ENCODE peak calls at places on chromosomes 5 and 9, in eight cellular contexts. Y is GM23338, U is GM12864, Q is pancreas, G is neural progenitor cell, F is tibial artery, C is left ventricle myocardium inferior, E is brain microvascular endothelial cell. M is an unnamed sample.

GRCh38 chr5:165130656-165131055 is 1625.2 kb downstream of the MAT2B start:
- DNase-seq in Y (no peak), U (no peak), Q (no peak), G (no peak), F (no peak), C (no peak), E (no peak), M (peak)

GRCh38 chr9:87640385-87640795 is 85.5 kb upstream of the CTSL start:
- DNase-seq in Y (no peak), U (no peak), Q (peak), G (no peak), F (no peak), C (no peak), E (peak), M (peak)

GRCh38 chr5:2044041-2044440 is 161.3 kb upstream of the IRX4 start:
- DNase-seq in Y (no peak), U (no peak), Q (no peak), G (no peak), F (no peak), C (no peak), E (no peak), M (no peak)

GRCh38 chr9:95626885-95627558 is 110.3 kb upstream of the PTCH1 start:
- DNase-seq in Y (no peak), U (no peak), Q (peak), G (no peak), F (peak), C (peak), E (no peak), M (no peak)

GRCh38 chr5:175658299-175659145 is 651 bp downstream of the HRH2 start:
- DNase-seq in Y (peak), U (no peak), Q (no peak), G (peak), F (peak), C (no peak), E (no peak), M (no peak)

GRCh38 chr5:19739691-19740090 is 248.3 kb downstream of the CDH18 start:
- DNase-seq in Y (no peak), U (no peak), Q (no peak), G (peak), F (no peak), C (no peak), E (no peak), M (peak)

GRCh38 chr9:94085062-94085639 is 887 bp downstream of the PTPDC1 start:
- DNase-seq in Y (peak), U (no peak), Q (no peak), G (no peak), F (no peak), C (no peak), E (peak), M (peak)

GRCh38 chr5:32600057-32600622 is 14.8 kb downstream of the SUB1 start:
- DNase-seq in Y (no peak), U (no peak), Q (no peak), G (no peak), F (no peak), C (no peak), E (peak), M (peak)

GRCh38 chr5:4901305-4901751 is 238.8 kb upstream of the ADAMTS16 start:
- DNase-seq in Y (no peak), U (no peak), Q (no peak), G (no peak), F (no peak), C (no peak), E (no peak), M (no peak)

GRCh38 chr5:173721259-173722232 is 105.1 kb upstream of the BOD1 start:
- DNase-seq in Y (no peak), U (no peak), Q (no peak), G (no peak), F (no peak), C (no peak), E (no peak), M (peak)

GRCh38 chr9:92535940-92536850 is at the start of gene ECM2:
- DNase-seq in Y (no peak), U (no peak), Q (no peak), G (no peak), F (no peak), C (no peak), E (peak), M (peak)

GRCh38 chr5:31392061-31392460 is 139.8 kb downstream of the DROSHA start:
- DNase-seq in Y (no peak), U (no peak), Q (no peak), G (no peak), F (no peak), C (no peak), E (no peak), M (no peak)

GRCh38 chr5:10556331-10556807 is 7.5 kb upstream of the ANKRD33B start:
- DNase-seq in Y (no peak), U (no peak), Q (no peak), G (no peak), F (no peak), C (no peak), E (peak), M (no peak)

GRCh38 chr9:105608685-105609598 is 51.0 kb downstream of the FKTN start:
- DNase-seq in Y (peak), U (peak), Q (no peak), G (peak), F (no peak), C (no peak), E (peak), M (peak)
- TF ChIP-seq CTCF in Y (peak), U (peak), Q (no peak), G (peak), F (peak), C (peak), E (peak), M (no peak)

GRCh38 chr5:82833277-82833676 is 243.9 kb downstream of the TMEM167A start:
- DNase-seq in Y (peak), U (no peak), Q (no peak), G (no peak), F (no peak), C (no peak), E (no peak), M (no peak)
- H3K4me3 ChIP-seq in Y (no peak), U (no peak), Q (no peak), G (no peak), F (no peak), C (no peak), E (no peak), M (no peak)

DNA sequence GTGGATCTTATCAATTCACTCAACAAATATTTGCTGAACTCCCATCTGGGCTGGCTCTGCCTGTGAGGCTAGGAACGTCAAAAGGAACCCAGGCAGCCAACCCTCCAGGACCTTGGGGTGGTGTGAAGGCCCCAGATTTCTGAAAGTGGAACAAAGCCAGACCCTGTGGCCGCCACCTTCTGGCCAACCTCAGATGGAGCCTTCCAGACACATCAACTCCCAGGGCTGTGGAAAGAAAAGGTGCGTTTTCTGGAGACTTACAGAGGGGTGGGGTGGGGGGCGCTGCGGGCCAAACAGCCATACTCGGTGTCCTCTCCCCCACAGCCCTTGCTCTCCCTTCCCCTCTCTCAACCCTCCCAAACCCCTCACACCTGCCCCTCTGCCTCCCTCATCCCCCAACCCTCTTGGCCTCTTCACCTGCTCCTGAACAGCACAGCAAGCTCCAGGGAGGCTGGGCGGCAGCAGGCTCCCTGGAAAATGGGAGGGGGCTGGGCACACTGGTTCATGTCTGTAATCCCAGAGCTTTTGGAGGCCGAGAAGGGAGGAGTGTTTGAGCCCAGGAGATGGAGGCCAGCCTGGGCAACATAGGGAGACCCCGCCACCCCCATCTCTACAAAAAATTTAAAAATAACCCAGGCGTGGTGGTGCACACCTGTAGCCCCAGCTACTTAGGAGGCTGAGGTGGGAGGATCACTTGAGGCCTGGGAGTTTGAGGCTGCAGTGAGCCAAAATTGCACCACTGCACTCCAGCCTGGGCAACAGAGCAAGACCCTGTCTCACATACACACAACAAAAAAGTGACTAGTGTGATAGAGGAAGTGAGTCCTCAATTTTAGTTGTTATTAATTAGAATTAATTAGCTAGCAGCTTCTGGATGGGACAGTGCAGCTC is 45.0 kb upstream of the PRRC2B start:
- DNase-seq in Y (peak), U (no peak), Q (no peak), G (no peak), F (no peak), C (no peak), E (no peak), M (no peak)
- TF ChIP-seq CTCF in Y (peak), U (no peak), Q (no peak), G (no peak), F (no peak), C (no peak), E (peak), M (peak)

GRCh38 chr9:35726876-35727438 is 5.0 kb downstream of the TLN1 start:
- DNase-seq in Y (peak), U (no peak), Q (no peak), G (no peak), F (peak), C (no peak), E (peak), M (no peak)

GRCh38 chr9:35729700-35730485 is 2.1 kb downstream of the TLN1 start:
- DNase-seq in Y (peak), U (no peak), Q (no peak), G (peak), F (peak), C (peak), E (peak), M (peak)

GRCh38 chr9:35729101-35729500 is 2.9 kb downstream of the TLN1 start:
- DNase-seq in Y (no peak), U (no peak), Q (no peak), G (no peak), F (no peak), C (no peak), E (no peak), M (no peak)

GRCh38 chr9:35728041-35728971 is 3.7 kb downstream of the TLN1 start:
- DNase-seq in Y (peak), U (no peak), Q (no peak), G (peak), F (peak), C (peak), E (peak), M (peak)

DNA sequence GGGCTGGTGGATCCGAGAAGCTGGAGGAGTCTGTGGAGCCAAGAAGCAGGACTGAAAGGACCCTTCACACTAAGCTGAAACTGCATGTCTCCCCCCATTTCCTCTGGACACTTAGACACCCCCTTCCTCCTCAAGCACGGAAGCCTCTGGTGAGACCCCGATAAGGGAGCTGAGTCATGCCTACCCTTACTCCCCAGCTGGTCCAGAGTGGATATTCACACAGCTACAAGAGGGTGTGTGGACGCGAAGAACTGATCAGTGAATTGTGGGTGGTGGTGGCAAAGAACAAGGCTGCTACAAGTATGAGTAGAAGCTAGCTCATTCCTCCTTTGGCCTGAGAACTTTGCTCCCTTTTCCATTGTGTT is 4.3 kb downstream of the TLN1 start:
- DNase-seq in Y (no peak), U (no peak), Q (no peak), G (no peak), F (no peak), C (no peak), E (peak), M (no peak)
- H3K4me3 ChIP-seq in Y (peak), U (peak), Q (no peak), G (peak), F (peak), C (peak), E (peak), M (peak)

GRCh38 chr9:109519366-109519765 is 21.3 kb upstream of the PTPN3 start:
- DNase-seq in Y (no peak), U (no peak), Q (no peak), G (no peak), F (no peak), C (no peak), E (no peak), M (no peak)
- TF ChIP-seq CTCF in Y (no peak), U (no peak), Q (no peak), G (no peak), F (no peak), C (no peak), E (no peak), M (no peak)

DNA sequence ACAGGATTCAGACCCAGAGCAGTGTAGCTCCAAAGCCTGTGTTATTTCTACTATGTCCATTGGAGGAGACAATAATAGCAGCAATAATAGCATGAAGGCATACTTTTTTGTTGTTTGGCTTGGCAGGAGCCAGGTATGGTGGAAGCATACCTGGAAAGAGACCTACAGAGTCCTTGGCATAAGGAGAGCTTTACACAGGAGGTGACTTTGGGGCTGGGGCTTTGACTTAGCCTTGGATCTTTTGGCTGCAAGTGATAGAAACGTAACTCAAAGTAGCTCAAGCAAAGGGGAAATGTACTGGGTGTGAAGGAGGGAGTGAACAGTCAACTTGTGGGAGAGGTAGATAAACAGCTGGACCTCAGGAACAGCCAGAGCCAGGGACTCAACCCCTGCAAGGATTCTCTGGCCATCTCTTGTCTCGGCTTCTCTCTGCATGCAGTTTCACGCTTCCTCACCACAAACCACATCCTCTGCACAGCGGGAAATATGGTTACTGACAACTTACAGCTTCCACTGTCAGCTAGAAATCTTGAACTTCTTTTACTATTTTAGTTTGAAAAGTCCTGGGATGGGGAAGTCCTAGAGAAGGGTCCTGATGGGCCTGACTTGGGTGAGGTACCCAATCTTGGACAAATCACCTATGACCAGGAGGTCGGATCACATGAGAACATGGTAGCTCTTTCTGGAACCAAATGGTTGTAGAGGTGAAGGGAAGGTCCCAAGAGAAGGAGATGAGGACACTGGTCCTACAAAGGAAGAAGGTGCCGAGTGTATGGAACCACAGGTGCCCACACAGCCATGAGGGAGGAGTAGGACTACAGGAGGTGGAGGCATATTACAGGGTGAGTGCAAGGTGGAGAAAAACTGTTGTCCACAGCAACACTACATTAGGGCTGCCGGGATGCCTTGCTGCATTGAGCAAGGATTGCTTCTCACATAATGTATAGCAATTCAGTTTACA is 47.0 kb upstream of the TGFBR1 start:
- DNase-seq in Y (no peak), U (peak), Q (no peak), G (no peak), F (no peak), C (no peak), E (peak), M (peak)
- H3K4me3 ChIP-seq in Y (no peak), U (peak), Q (no peak), G (no peak), F (no peak), C (no peak), E (no peak), M (no peak)

M was measured in astrocyte of the cerebellum.